ENCODE peak calls at places on chromosomes 1 and 21, in four cellular contexts. Y is stimulated activated CD8-positive, alpha-beta memory T cell treated with anti-CD3 and anti-CD28 coated beads, Interleukin-7, amount 100 ng/mL, for 24 hours; H is putamen; K is stimulated activated naive B cell treated with anti-CD40 and anti-IgM and Interleukin-4, amounts not matched to agents 10 μg/mL and 1 μg/mL and 100 μg/mL, for 72 hours. M is an unnamed sample.

GRCh38 chr1:46605242-46605641 is 1.2 kb upstream of the MKNK1 start:
- DNase-seq in Y (no peak), H (no peak), K (no peak), M (no peak)

GRCh38 chr21:31732891-31733520 is 1.1 kb upstream of the SCAF4 start:
- DNase-seq in Y (no peak), H (no peak), K (no peak), M (no peak)

GRCh38 chr1:117857434-117857833 is 72.0 kb downstream of the GDAP2 start:
- DNase-seq in Y (no peak), H (no peak), K (no peak), M (no peak)

GRCh38 chr1:94105501-94105952 is 15.4 kb downstream of the ABCA4 start:
- DNase-seq in Y (no peak), H (no peak), K (no peak), M (no peak)

GRCh38 chr1:92538048-92538412 is 51.3 kb upstream of the GFI1 start:
- DNase-seq in Y (no peak), H (no peak), K (no peak), M (no peak)

GRCh38 chr1:84428220-84428619 is 29.9 kb downstream of the DNASE2B start:
- DNase-seq in Y (no peak), H (no peak), K (no peak), M (no peak)

GRCh38 chr1:84620720-84621313 is 46.6 kb upstream of the CTBS start:
- DNase-seq in Y (peak), H (peak), K (peak), M (peak)

GRCh38 chr1:115293899-115294298 is 44.1 kb downstream of the NGF start:
- DNase-seq in Y (no peak), H (no peak), K (no peak), M (no peak)

GRCh38 chr1:94146273-94146672 is 25.3 kb upstream of the ABCA4 start:
- DNase-seq in Y (no peak), H (no peak), K (no peak), M (no peak)

GRCh38 chr1:167135281-167135840 is 41.5 kb downstream of the STYXL2 start:
- DNase-seq in Y (no peak), H (no peak), K (no peak), M (no peak)

GRCh38 chr1:40626383-40626770 is 39.1 kb downstream of the RIMS3 start:
- DNase-seq in Y (no peak), H (no peak), K (no peak), M (no peak)

GRCh38 chr1:9493326-9493725 is 45.9 kb upstream of the SLC25A33 start:
- DNase-seq in Y (no peak), H (no peak), K (no peak), M (no peak)

GRCh38 chr21:28822882-28823335 is 169.8 kb downstream of the LTN1 start:
- DNase-seq in Y (no peak), H (no peak), K (no peak), M (no peak)

GRCh38 chr1:998905-999796 is 746 bp downstream of the HES4 start:
- DNase-seq in Y (no peak), H (no peak), K (no peak), M (no peak)

GRCh38 chr21:37341254-37341960 is 25.2 kb upstream of the DYRK1A start:
- DNase-seq in Y (no peak), H (no peak), K (no peak), M (no peak)

GRCh38 chr1:3598051-3598471 is 13.2 kb downstream of the MEGF6 start:
- DNase-seq in Y (no peak), H (peak), K (no peak), M (no peak)

GRCh38 chr1:61184035-61184713 is 101.8 kb downstream of the NFIA start:
- DNase-seq in Y (no peak), H (peak), K (no peak), M (no peak)

M was measured in stimulated activated CD4-positive, alpha-beta T cell treated with anti-CD3 and anti-CD28 coated beads, TNF-alpha, amount 100 ng/mL, for 48 hours.